ENCODE peak calls at places on chromosomes 2 and 18, in six cellular contexts. E, R, C, U, G and O are unnamed samples.

GRCh38 chr2:201260302-201260800 is at the start of gene CASP8:
- DNase-seq in G (peak), R (peak), C (no peak), E (peak), U (peak), O (no peak)

GRCh38 chr18:43234889-43235288 is 42.4 kb downstream of the SYT4 start:
- DNase-seq in C (no peak), R (no peak), E (no peak), U (no peak), G (no peak), O (no peak)

GRCh38 chr2:95526360-95527341 is 42.1 kb upstream of the TRIM43B start:
- DNase-seq in R (peak), G (peak), E (peak), C (peak), U (peak), O (peak)

GRCh38 chr18:4807495-4808293 is 352.6 kb upstream of the DLGAP1 start:
- DNase-seq in R (no peak), E (no peak), G (no peak), U (no peak), C (no peak), O (no peak)

GRCh38 chr2:237234268-237234667 is 148.6 kb downstream of the COPS8 start:
- DNase-seq in G (no peak), U (no peak), E (no peak), R (peak), C (no peak), O (no peak)

GRCh38 chr2:16127958-16128357 is 187.6 kb downstream of the MYCN start:
- DNase-seq in E (no peak), R (no peak), G (no peak), C (no peak), U (no peak), O (no peak)

GRCh38 chr2:226308981-226309380 is 490.6 kb downstream of the IRS1 start:
- DNase-seq in C (no peak), E (no peak), R (no peak), G (peak), U (no peak), O (peak)

GRCh38 chr18:36843784-36844183 is 14.9 kb downstream of the KIAA1328 start:
- DNase-seq in R (no peak), E (no peak), C (no peak), U (no peak), G (no peak), O (no peak)

GRCh38 chr2:80073134-80073561 is 231.4 kb downstream of the LRRTM1 start:
- DNase-seq in E (peak), U (peak), C (no peak), R (peak), G (peak), O (no peak)

GRCh38 chr2:222701709-222702108 is 30.3 kb downstream of the MOGAT1 start:
- DNase-seq in G (no peak), E (no peak), U (no peak), C (no peak), R (no peak), O (no peak)

GRCh38 chr2:66440692-66441091 is 5.8 kb downstream of the MEIS1 start:
- DNase-seq in G (no peak), C (no peak), U (no peak), R (no peak), E (no peak), O (no peak)

GRCh38 chr2:66437601-66438497 is 2.9 kb downstream of the MEIS1 start:
- DNase-seq in U (no peak), G (no peak), E (no peak), R (no peak), C (no peak), O (no peak)

GRCh38 chr2:66438498-66439290 is 3.8 kb downstream of the MEIS1 start:
- DNase-seq in C (no peak), U (no peak), R (no peak), E (no peak), G (no peak), O (no peak)

GRCh38 chr2:66440011-66440542 is 5.2 kb downstream of the MEIS1 start:
- DNase-seq in C (no peak), G (no peak), U (no peak), R (no peak), E (no peak), O (no peak)

DNA sequence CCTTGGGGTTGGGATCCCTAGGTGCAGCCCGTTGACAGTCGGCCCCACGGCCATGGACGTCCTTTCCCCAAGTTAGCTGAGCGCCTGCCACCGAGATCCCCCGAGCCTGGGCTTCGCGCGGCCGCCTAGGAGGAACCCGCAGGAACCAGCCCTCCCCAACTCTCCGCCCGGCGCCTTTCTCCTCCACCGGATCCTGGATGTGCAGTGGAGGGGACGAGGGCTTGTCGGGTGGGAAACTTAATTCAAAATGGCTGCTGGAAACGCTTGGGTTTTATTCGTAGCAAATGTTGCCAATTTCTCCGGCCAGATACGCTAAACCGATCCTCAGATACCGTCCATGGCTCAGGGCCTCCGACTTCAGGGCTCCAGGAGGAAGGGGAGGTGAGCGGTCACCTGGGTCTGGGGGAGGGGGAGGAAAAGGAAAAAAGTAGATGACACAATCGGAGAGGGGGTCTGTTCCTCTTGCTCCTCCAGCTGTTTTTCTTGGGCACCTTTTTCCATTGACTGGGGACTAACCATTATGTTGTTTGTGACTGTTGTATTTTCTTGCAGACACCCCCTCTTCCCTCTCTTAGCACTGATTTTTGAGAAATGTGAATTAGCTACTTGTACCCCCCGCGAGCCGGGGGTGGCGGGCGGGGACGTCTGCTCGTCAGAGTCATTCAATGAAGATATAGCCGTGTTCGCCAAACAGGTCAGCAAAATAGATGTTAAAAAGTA is 4.5 kb downstream of the MEIS1 start:
- DNase-seq in U (no peak), R (no peak), E (no peak), G (no peak), C (peak), O (no peak)
- H3K4me3 ChIP-seq in U (peak), R (peak), E (no peak), G (peak), C (no peak), O (peak)

GRCh38 chr2:166410828-166411472 is 35.2 kb upstream of the SCN9A start:
- DNase-seq in E (no peak), G (peak), R (no peak), C (no peak), U (no peak), O (peak)
- H3K4me3 ChIP-seq in E (no peak), G (no peak), R (no peak), C (no peak), U (no peak), O (no peak)

GRCh38 chr18:11096839-11097750 is 52.3 kb downstream of the PIEZO2 start:
- DNase-seq in U (no peak), R (no peak), E (no peak), C (no peak), G (no peak), O (no peak)
- H3K4me3 ChIP-seq in U (no peak), R (no peak), E (no peak), C (no peak), G (no peak), O (no peak)

DNA sequence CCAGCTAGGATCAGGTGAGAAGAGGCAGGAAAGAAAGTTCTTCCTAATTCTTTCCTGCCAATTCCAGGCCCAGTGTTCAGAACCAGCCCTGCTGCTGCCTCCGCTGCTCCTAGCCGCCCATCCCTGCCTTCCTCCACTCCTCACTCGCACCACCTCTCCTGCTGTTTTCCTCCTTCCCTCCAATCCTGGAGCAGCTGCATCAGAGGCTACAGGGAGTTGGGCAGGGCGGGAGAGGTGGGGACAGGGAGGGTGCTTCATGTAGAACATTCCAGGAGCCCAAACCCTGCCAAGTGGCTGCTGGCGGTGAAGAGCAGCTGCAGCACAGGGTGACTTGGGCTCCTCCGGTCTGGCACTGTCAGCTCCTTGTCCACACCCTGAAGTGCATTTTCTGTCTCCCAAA is 176.3 kb downstream of the TNS1 start:
- DNase-seq in C (peak), G (no peak), E (no peak), R (peak), U (no peak), O (no peak)
- H3K4me3 ChIP-seq in C (no peak), G (no peak), E (no peak), R (peak), U (no peak), O (no peak)

DNA sequence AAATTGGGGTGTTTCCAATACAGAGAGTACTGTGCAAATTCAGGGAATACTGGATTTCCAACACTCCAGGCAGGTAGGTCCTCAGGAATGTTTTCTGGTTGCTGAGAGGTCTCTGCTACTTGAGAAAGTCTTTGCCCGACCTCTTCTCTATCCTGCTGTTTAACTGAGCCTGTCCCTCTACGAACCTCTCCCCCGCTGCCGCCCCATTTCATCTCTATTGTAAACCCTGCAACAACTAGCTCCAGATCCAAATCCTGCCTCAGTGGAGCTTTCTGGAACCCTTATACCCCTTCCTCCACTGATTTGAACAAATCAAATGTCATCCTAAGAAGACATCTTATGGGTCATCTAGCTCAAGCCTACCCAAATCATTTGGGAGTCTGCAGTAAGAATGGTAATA is 1.3 kb downstream of the EIF4E2 start:
- DNase-seq in G (no peak), C (no peak), E (no peak), R (no peak), U (no peak), O (no peak)
- H3K4me3 ChIP-seq in G (peak), C (no peak), E (peak), R (peak), U (no peak), O (peak)